ENCODE peak calls at places on chromosomes 4 and X, in eight cellular contexts. Y, C, T, O, Z, G, A and K are unnamed samples. For H3K36me3 and H3K9me3, the result is how much of the 10 kb centered on the place peaks cover.

GRCh38 chr4:36226430-36227227 is 17.7 kb downstream of the ARAP2 start:
- DNase-seq in Y (no peak), C (no peak), T (no peak), O (no peak), Z (no peak), G (no peak), A (no peak), K (no peak)

GRCh38 chrX:12947545-12948235 is 27.2 kb upstream of the TMSB4X start:
- DNase-seq in Y (no peak), C (no peak), T (no peak), O (no peak), Z (no peak), G (no peak), A (no peak), K (no peak)

GRCh38 chr4:163256680-163257343 is 75.6 kb downstream of the NPY1R start:
- DNase-seq in Y (no peak), C (no peak), T (no peak), O (no peak), Z (no peak), G (no peak), A (no peak), K (no peak)

GRCh38 chr4:15653864-15654391 is 1.2 kb downstream of the FBXL5 start:
- DNase-seq in Y (peak), C (no peak), T (peak), O (peak), Z (no peak), G (peak), A (peak), K (peak)

GRCh38 chrX:2523911-2524310 is 23.1 kb upstream of the DHRSX start:
- DNase-seq in Y (no peak), C (no peak), T (no peak), O (no peak), Z (no peak), G (no peak), A (no peak), K (no peak)

GRCh38 chr4:123386608-123387007 is 10.0 kb upstream of the SPRY1 start:
- DNase-seq in Y (no peak), C (no peak), T (no peak), O (no peak), Z (no peak), G (no peak), A (peak), K (no peak)

GRCh38 chrX:45295587-45295986 is 94.9 kb upstream of the DIPK2B start:
- DNase-seq in Y (no peak), C (no peak), T (no peak), O (peak), Z (no peak), G (peak), A (peak), K (no peak)

GRCh38 chr4:146023334-146023967 is 84.8 kb upstream of the ZNF827 start:
- DNase-seq in Y (peak), C (no peak), T (no peak), O (no peak), Z (no peak), G (no peak), A (no peak), K (no peak)

GRCh38 chrX:109393859-109394258 is 88.0 kb downstream of the GUCY2F start:
- DNase-seq in Y (peak), C (no peak), T (no peak), O (no peak), Z (no peak), G (no peak), A (no peak), K (no peak)

GRCh38 chr4:42404001-42404400 is 6.7 kb downstream of the SHISA3 start:
- DNase-seq in Y (no peak), C (no peak), T (no peak), O (no peak), Z (no peak), G (no peak), A (no peak), K (no peak)

GRCh38 chr4:40199999-40200880 is 3.4 kb downstream of the RHOH start:
- DNase-seq in Y (peak), C (no peak), T (no peak), O (no peak), Z (peak), G (no peak), A (peak), K (no peak)

GRCh38 chr4:140162596-140162995 is 8.6 kb upstream of the MAML3 start:
- DNase-seq in Y (no peak), C (no peak), T (no peak), O (no peak), Z (no peak), G (peak), A (no peak), K (no peak)

GRCh38 chrX:123920065-123920785 is 41.3 kb upstream of the STAG2 start:
- DNase-seq in Y (no peak), C (no peak), T (no peak), O (peak), Z (no peak), G (peak), A (peak), K (peak)

GRCh38 chr4:185099940-185100339 is 43.1 kb upstream of the SLC25A4 start:
- DNase-seq in Y (no peak), C (no peak), T (no peak), O (no peak), Z (no peak), G (no peak), A (no peak), K (no peak)

GRCh38 chrX:131727778-131728177 is 183.9 kb downstream of the OR13H1 start:
- DNase-seq in Y (no peak), C (no peak), T (no peak), O (no peak), Z (no peak), G (no peak), A (no peak), K (no peak)
- H3K4me3 ChIP-seq in Y (no peak), C (no peak), T (no peak), O (no peak), Z (no peak), G (no peak), A (no peak), K (no peak)

DNA sequence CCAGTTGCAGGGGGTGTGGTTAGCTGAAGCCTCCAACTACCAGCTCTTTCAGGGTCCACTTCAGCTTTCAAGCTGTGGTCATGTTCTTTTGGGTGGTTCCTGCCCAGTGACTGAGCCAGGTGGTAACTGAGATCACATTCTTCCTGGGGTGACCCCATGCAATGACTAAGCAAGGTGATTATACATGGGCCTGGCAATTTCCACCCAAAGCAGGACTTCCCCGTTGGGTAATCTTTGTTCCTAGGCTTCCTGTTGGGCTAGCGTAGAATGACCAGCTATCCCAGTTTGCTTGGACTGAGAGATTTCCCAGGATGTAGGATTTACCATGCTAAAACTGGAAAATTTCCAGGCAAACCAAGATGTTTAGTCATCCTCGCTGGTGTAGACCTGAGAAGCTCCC is 18.4 kb upstream of the MAGEB17 start:
- DNase-seq in Y (no peak), C (no peak), T (no peak), O (no peak), Z (no peak), G (no peak), A (no peak), K (no peak)
- H3K36me3 ChIP-seq in Y (under half), C (under half), T (under half), O (under half), Z (under half), G (under half), A (under half), K (under half)

GRCh38 chrX:47915886-47916493 is 79.3 kb downstream of the ZNF81 start:
- DNase-seq in Y (no peak), C (no peak), T (no peak), O (no peak), Z (no peak), G (no peak), A (no peak), K (no peak)
- H3K9me3 ChIP-seq in Y (under half), C (under half), T (under half), O (under half), Z (under half), G (under half), A (under half), K (under half)

GRCh38 chrX:48636286-48636685 is 39.0 kb downstream of the WDR13 start:
- DNase-seq in Y (no peak), C (no peak), T (no peak), O (no peak), Z (no peak), G (no peak), A (no peak), K (no peak)

GRCh38 chrX:48632207-48632606 is 34.9 kb downstream of the WDR13 start:
- DNase-seq in Y (no peak), C (no peak), T (no peak), O (no peak), Z (no peak), G (no peak), A (no peak), K (no peak)

GRCh38 chrX:48626401-48627298 is 29.4 kb downstream of the WDR13 start:
- DNase-seq in Y (no peak), C (no peak), T (no peak), O (no peak), Z (no peak), G (peak), A (peak), K (peak)

GRCh38 chrX:48636776-48637175 is 39.5 kb downstream of the WDR13 start:
- DNase-seq in Y (no peak), C (no peak), T (no peak), O (no peak), Z (no peak), G (no peak), A (no peak), K (no peak)

DNA sequence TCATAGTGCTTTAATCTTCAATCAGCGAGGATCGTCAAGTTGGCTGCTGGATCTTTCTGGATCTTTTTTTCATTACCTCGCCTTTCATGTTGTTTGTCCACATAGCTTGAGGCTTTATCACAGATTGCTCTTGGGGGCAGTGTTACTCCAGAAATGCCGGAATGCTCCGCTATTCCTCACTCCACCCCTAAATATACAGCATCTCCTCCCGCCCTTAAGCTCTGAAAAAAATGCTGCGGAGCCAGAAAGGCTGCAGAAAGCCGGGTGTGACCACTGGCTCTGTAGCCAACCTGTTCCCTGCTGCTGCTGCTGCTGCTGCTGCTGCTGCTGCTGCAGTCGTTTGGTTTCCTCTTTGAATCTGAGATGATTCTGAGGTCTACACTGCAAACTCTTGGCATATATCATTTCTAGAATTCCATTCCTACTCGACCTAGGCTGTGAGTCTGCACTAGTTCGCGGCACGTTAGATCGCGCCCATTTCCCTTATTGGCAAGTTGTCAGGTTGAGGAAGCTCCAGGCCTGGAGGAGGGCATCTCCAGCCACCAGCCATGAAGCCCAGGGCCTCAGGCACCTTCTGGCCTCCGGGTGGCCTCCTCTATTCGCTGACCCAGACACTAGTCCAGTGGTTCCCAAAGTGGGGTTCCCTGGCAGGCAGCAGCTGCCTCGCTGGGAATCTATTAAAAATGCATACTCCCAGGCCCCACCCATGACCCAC is 34.2 kb downstream of the WDR13 start:
- DNase-seq in Y (peak), C (peak), T (peak), O (peak), Z (peak), G (peak), A (peak), K (peak)
- H3K4me3 ChIP-seq in Y (peak), C (no peak), T (no peak), O (no peak), Z (no peak), G (no peak), A (no peak), K (no peak)

DNA sequence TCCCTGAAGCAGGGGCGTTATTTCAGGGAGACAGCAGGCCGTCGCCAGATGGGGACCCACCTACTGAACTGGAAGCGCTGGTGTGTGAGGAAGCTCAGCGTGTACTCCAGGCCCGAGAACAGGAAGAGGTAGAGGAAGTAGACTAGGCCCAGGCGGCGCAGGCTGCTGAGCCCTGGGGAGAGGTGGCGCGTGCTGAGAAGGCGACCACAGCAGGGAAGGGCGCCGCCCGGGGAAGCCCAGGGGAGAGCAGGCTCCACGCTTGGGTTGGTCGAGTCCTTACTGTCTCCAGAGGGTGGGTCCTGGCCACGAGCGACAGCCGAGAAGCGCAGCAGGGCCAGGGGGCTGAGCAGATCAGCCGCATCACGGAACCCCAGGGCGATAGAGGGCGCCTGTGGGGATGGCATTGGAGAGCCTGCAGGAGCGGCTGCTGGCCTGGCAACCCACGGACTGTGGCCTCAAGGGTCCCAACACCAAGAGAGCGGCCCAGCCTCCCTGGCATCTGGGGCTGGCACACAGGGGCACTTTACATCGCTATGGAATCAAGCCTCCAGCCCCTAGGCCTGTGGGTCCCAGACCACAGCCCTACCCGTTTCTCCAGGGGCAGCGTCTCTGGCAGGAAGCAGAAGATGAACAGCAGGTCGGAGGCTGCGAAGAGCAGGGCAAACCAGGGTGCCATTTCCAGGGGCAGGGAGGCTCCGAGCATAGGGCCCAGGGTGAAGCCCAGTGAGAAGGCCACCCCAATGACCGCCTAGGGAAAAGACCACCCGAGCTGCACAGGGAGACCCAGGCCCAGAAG is 31.2 kb downstream of the NOP14 start:
- DNase-seq in Y (no peak), C (peak), T (no peak), O (no peak), Z (peak), G (no peak), A (no peak), K (no peak)
- H3K36me3 ChIP-seq in Y (under half), C (under half), T (under half), O (under half), Z (under half), G (under half), A (half or more), K (under half)